ENCODE peak calls at places on chromosomes 6 and 20, in ten cellular contexts. One of them, this sample, is unnamed.

GRCh38 chr6:100628180-100628579 is 163.5 kb upstream of the SIM1 start:
- DNase-seq in heart right ventricle: no peak
- DNase-seq in hepatocyte: no peak
- DNase-seq in hypothalamus: no peak
- DNase-seq in T-helper 17 cell: no peak
- DNase-seq in naive B cell: no peak
- DNase-seq in IMR-90: no peak
- DNase-seq in T-cell: no peak
- DNase-seq in Right ventricle myocardium superior: no peak
- DNase-seq in activated effector memory CD4-positive, alpha-beta T cell treated with Interleukin-2 at 50 U/mL for 16 hours: no peak
- DNase-seq in this sample: no peak

GRCh38 chr6:89745728-89746127 is 73.9 kb downstream of the MDN1 start:
- DNase-seq in heart right ventricle: no peak
- DNase-seq in hepatocyte: no peak
- DNase-seq in hypothalamus: no peak
- DNase-seq in T-helper 17 cell: no peak
- DNase-seq in naive B cell: no peak
- DNase-seq in IMR-90: peak; percentile 65
- DNase-seq in T-cell: no peak
- DNase-seq in Right ventricle myocardium superior: no peak
- DNase-seq in activated effector memory CD4-positive, alpha-beta T cell treated with Interleukin-2 at 50 U/mL for 16 hours: no peak
- DNase-seq in this sample: no peak

GRCh38 chr20:25346349-25346748 is 44.3 kb downstream of the ABHD12 start:
- DNase-seq in heart right ventricle: no peak
- DNase-seq in hepatocyte: no peak
- DNase-seq in hypothalamus: no peak
- DNase-seq in T-helper 17 cell: no peak
- DNase-seq in naive B cell: no peak
- DNase-seq in IMR-90: no peak
- DNase-seq in T-cell: no peak
- DNase-seq in Right ventricle myocardium superior: no peak
- DNase-seq in activated effector memory CD4-positive, alpha-beta T cell treated with Interleukin-2 at 50 U/mL for 16 hours: no peak
- DNase-seq in this sample: no peak

GRCh38 chr6:169800116-169800667 is 48.8 kb downstream of the ERMARD start:
- DNase-seq in heart right ventricle: no peak
- DNase-seq in hepatocyte: no peak
- DNase-seq in hypothalamus: no peak
- DNase-seq in T-helper 17 cell: no peak
- DNase-seq in naive B cell: no peak
- DNase-seq in IMR-90: no peak
- DNase-seq in T-cell: no peak
- DNase-seq in Right ventricle myocardium superior: no peak
- DNase-seq in activated effector memory CD4-positive, alpha-beta T cell treated with Interleukin-2 at 50 U/mL for 16 hours: no peak
- DNase-seq in this sample: no peak

GRCh38 chr6:161649841-161650240 is 376.0 kb upstream of the AGPAT4 start:
- DNase-seq in heart right ventricle: no peak
- DNase-seq in hepatocyte: no peak
- DNase-seq in hypothalamus: no peak
- DNase-seq in T-helper 17 cell: no peak
- DNase-seq in naive B cell: no peak
- DNase-seq in IMR-90: no peak
- DNase-seq in T-cell: no peak
- DNase-seq in Right ventricle myocardium superior: no peak
- DNase-seq in activated effector memory CD4-positive, alpha-beta T cell treated with Interleukin-2 at 50 U/mL for 16 hours: no peak
- DNase-seq in this sample: no peak

GRCh38 chr6:109336221-109336955 is 45.9 kb downstream of the CD164 start:
- DNase-seq in heart right ventricle: peak; percentile 9
- DNase-seq in hepatocyte: no peak
- DNase-seq in hypothalamus: no peak
- DNase-seq in T-helper 17 cell: no peak
- DNase-seq in naive B cell: no peak
- DNase-seq in IMR-90: peak; percentile 56
- DNase-seq in T-cell: no peak
- DNase-seq in Right ventricle myocardium superior: no peak
- DNase-seq in activated effector memory CD4-positive, alpha-beta T cell treated with Interleukin-2 at 50 U/mL for 16 hours: no peak
- DNase-seq in this sample: no peak

GRCh38 chr6:88374556-88374955 is 208.4 kb upstream of the CNR1 start:
- DNase-seq in heart right ventricle: no peak
- DNase-seq in hepatocyte: no peak
- DNase-seq in hypothalamus: no peak
- DNase-seq in T-helper 17 cell: no peak
- DNase-seq in naive B cell: no peak
- DNase-seq in IMR-90: no peak
- DNase-seq in T-cell: no peak
- DNase-seq in Right ventricle myocardium superior: no peak
- DNase-seq in activated effector memory CD4-positive, alpha-beta T cell treated with Interleukin-2 at 50 U/mL for 16 hours: no peak
- DNase-seq in this sample: no peak

GRCh38 chr6:26233608-26234420 is 131.2 kb upstream of the BTN3A2 start:
- DNase-seq in heart right ventricle: peak; percentile 37
- DNase-seq in hepatocyte: no peak
- DNase-seq in hypothalamus: no peak
- DNase-seq in T-helper 17 cell: peak; percentile 53
- DNase-seq in naive B cell: peak; percentile 72
- DNase-seq in IMR-90: peak; percentile 63
- DNase-seq in T-cell: peak; percentile 74
- DNase-seq in Right ventricle myocardium superior: peak; percentile 59
- DNase-seq in activated effector memory CD4-positive, alpha-beta T cell treated with Interleukin-2 at 50 U/mL for 16 hours: peak; percentile 64
- DNase-seq in this sample: peak; percentile 42

GRCh38 chr6:26520088-26520839 is 17.9 kb upstream of the HMGN4 start:
- DNase-seq in heart right ventricle: peak; percentile 69
- DNase-seq in hepatocyte: no peak
- DNase-seq in hypothalamus: peak; percentile 37
- DNase-seq in T-helper 17 cell: no peak
- DNase-seq in naive B cell: no peak
- DNase-seq in IMR-90: no peak
- DNase-seq in T-cell: no peak
- DNase-seq in Right ventricle myocardium superior: peak; percentile 75
- DNase-seq in activated effector memory CD4-positive, alpha-beta T cell treated with Interleukin-2 at 50 U/mL for 16 hours: no peak
- DNase-seq in this sample: no peak

GRCh38 chr20:22904411-22904810 is 130.7 kb upstream of the SSTR4 start:
- DNase-seq in heart right ventricle: no peak
- DNase-seq in hepatocyte: no peak
- DNase-seq in hypothalamus: no peak
- DNase-seq in T-helper 17 cell: no peak
- DNase-seq in naive B cell: no peak
- DNase-seq in IMR-90: no peak
- DNase-seq in T-cell: no peak
- DNase-seq in Right ventricle myocardium superior: no peak
- DNase-seq in activated effector memory CD4-positive, alpha-beta T cell treated with Interleukin-2 at 50 U/mL for 16 hours: no peak
- DNase-seq in this sample: no peak

GRCh38 chr6:72386324-72386723 is 235.5 kb upstream of the KCNQ5 start:
- DNase-seq in heart right ventricle: no peak
- DNase-seq in hepatocyte: no peak
- DNase-seq in hypothalamus: no peak
- DNase-seq in T-helper 17 cell: no peak
- DNase-seq in naive B cell: peak; percentile 11
- DNase-seq in IMR-90: peak; percentile 15
- DNase-seq in T-cell: no peak
- DNase-seq in Right ventricle myocardium superior: no peak
- DNase-seq in activated effector memory CD4-positive, alpha-beta T cell treated with Interleukin-2 at 50 U/mL for 16 hours: no peak
- DNase-seq in this sample: no peak

GRCh38 chr6:116714296-116714695 is 33.3 kb downstream of the KPNA5 start:
- DNase-seq in heart right ventricle: no peak
- DNase-seq in hepatocyte: peak; percentile 3
- DNase-seq in hypothalamus: no peak
- DNase-seq in T-helper 17 cell: no peak
- DNase-seq in naive B cell: no peak
- DNase-seq in IMR-90: no peak
- DNase-seq in T-cell: no peak
- DNase-seq in Right ventricle myocardium superior: no peak
- DNase-seq in activated effector memory CD4-positive, alpha-beta T cell treated with Interleukin-2 at 50 U/mL for 16 hours: no peak
- DNase-seq in this sample: no peak

GRCh38 chr6:54681267-54681666 is 165.3 kb upstream of the FAM83B start:
- DNase-seq in heart right ventricle: no peak
- DNase-seq in hepatocyte: no peak
- DNase-seq in hypothalamus: no peak
- DNase-seq in T-helper 17 cell: no peak
- DNase-seq in naive B cell: no peak
- DNase-seq in IMR-90: no peak
- DNase-seq in T-cell: no peak
- DNase-seq in Right ventricle myocardium superior: no peak
- DNase-seq in activated effector memory CD4-positive, alpha-beta T cell treated with Interleukin-2 at 50 U/mL for 16 hours: no peak
- DNase-seq in this sample: no peak

GRCh38 chr6:16398587-16398986 is 160.2 kb downstream of the GMPR start:
- DNase-seq in heart right ventricle: no peak
- DNase-seq in hepatocyte: no peak
- DNase-seq in hypothalamus: no peak
- DNase-seq in T-helper 17 cell: no peak
- DNase-seq in naive B cell: no peak
- DNase-seq in IMR-90: peak; percentile 78
- DNase-seq in T-cell: no peak
- DNase-seq in Right ventricle myocardium superior: no peak
- DNase-seq in activated effector memory CD4-positive, alpha-beta T cell treated with Interleukin-2 at 50 U/mL for 16 hours: no peak
- DNase-seq in this sample: no peak

GRCh38 chr6:14439419-14439818 is 321.8 kb downstream of the CD83 start:
- DNase-seq in heart right ventricle: no peak
- DNase-seq in hepatocyte: no peak
- DNase-seq in hypothalamus: no peak
- DNase-seq in T-helper 17 cell: no peak
- DNase-seq in naive B cell: no peak
- DNase-seq in IMR-90: no peak
- DNase-seq in T-cell: no peak
- DNase-seq in Right ventricle myocardium superior: no peak
- DNase-seq in activated effector memory CD4-positive, alpha-beta T cell treated with Interleukin-2 at 50 U/mL for 16 hours: no peak
- DNase-seq in this sample: no peak

GRCh38 chr20:57660510-57661199 is 40.4 kb upstream of the ZBP1 start:
- DNase-seq in heart right ventricle: no peak
- DNase-seq in hepatocyte: no peak
- DNase-seq in hypothalamus: no peak
- DNase-seq in T-helper 17 cell: no peak
- DNase-seq in naive B cell: no peak
- DNase-seq in IMR-90: no peak
- DNase-seq in T-cell: no peak
- DNase-seq in Right ventricle myocardium superior: peak; percentile 34
- DNase-seq in activated effector memory CD4-positive, alpha-beta T cell treated with Interleukin-2 at 50 U/mL for 16 hours: no peak
- DNase-seq in this sample: peak; percentile 15

This sample was measured in left ventricle myocardium superior.